ENCODE peak calls at places on chromosomes 1 and 21, in ten cellular contexts. B is breast epithelium, A is pancreas, Q is heart right ventricle, M is GM20000, V is WTC11, S is foreskin fibroblast, I is lower leg skin, Z is body of pancreas, G is nephron progenitor cell. L is an unnamed sample.

GRCh38 chr1:81702079-81702715 is 98.5 kb upstream of the ADGRL2 start:
- DNase-seq in B (no peak), A (no peak), Q (no peak), M (no peak), V (no peak), S (no peak), I (no peak), Z (no peak), G (no peak), L (no peak)

GRCh38 chr1:60970081-60970509 is 112.3 kb upstream of the NFIA start:
- DNase-seq in B (no peak), A (no peak), Q (no peak), M (no peak), V (no peak), S (no peak), I (no peak), Z (no peak), G (no peak), L (no peak)

GRCh38 chr21:33651965-33652680 is 9.8 kb downstream of the ITSN1 start:
- DNase-seq in B (no peak), A (no peak), Q (no peak), M (no peak), V (no peak), S (no peak), I (no peak), Z (no peak), G (no peak), L (peak; percentile 81)

GRCh38 chr1:29503441-29503840 is 267.1 kb downstream of the PTPRU start:
- DNase-seq in B (no peak), A (no peak), Q (no peak), M (no peak), V (no peak), S (no peak), I (peak; percentile 34), Z (no peak), G (no peak), L (peak; percentile 46)

GRCh38 chr1:44659566-44659965 is 14.7 kb downstream of the TMEM53 start:
- DNase-seq in B (no peak), A (no peak), Q (no peak), M (no peak), V (no peak), S (no peak), I (no peak), Z (no peak), G (no peak), L (no peak)

GRCh38 chr1:233327938-233328660 is 575 bp downstream of the MAP3K21 start:
- DNase-seq in B (no peak), A (peak; percentile 63), Q (peak; percentile 19), M (peak; percentile 48), V (peak; percentile 57), S (no peak), I (peak; percentile 86), Z (peak; percentile 53), G (peak; percentile 46), L (peak; percentile 82)

GRCh38 chr1:230891984-230892383 is 23.7 kb upstream of the C1orf198 start:
- DNase-seq in B (no peak), A (no peak), Q (no peak), M (peak; percentile 17), V (no peak), S (no peak), I (no peak), Z (no peak), G (no peak), L (no peak)

GRCh38 chr1:183363967-183364366 is 54.2 kb downstream of the NMNAT2 start:
- DNase-seq in B (no peak), A (no peak), Q (no peak), M (no peak), V (no peak), S (peak; percentile 6), I (no peak), Z (no peak), G (no peak), L (no peak)

GRCh38 chr21:41171210-41171609 is 3.2 kb downstream of the BACE2 start:
- DNase-seq in B (peak; percentile 69), A (peak; percentile 75), Q (no peak), M (no peak), V (no peak), S (no peak), I (peak; percentile 90), Z (peak; percentile 84), G (no peak), L (no peak)

GRCh38 chr21:45386336-45386727 is 18.6 kb upstream of the COL18A1 start:
- DNase-seq in B (no peak), A (peak; percentile 15), Q (no peak), M (no peak), V (no peak), S (no peak), I (peak; percentile 54), Z (peak; percentile 59), G (no peak), L (peak; percentile 41)

GRCh38 chr1:44485933-44486475 is 80.9 kb downstream of the RNF220 start:
- DNase-seq in B (no peak), A (no peak), Q (no peak), M (no peak), V (no peak), S (no peak), I (no peak), Z (no peak), G (no peak), L (no peak)

GRCh38 chr1:85884372-85885035 is 176.3 kb upstream of the ZNHIT6 start:
- DNase-seq in B (no peak), A (no peak), Q (no peak), M (peak; percentile 4), V (no peak), S (peak; percentile 12), I (no peak), Z (no peak), G (no peak), L (peak; percentile 33)

GRCh38 chr1:174399211-174399610 is 48.6 kb upstream of the GPR52 start:
- DNase-seq in B (no peak), A (no peak), Q (no peak), M (no peak), V (no peak), S (no peak), I (no peak), Z (no peak), G (no peak), L (no peak)

DNA sequence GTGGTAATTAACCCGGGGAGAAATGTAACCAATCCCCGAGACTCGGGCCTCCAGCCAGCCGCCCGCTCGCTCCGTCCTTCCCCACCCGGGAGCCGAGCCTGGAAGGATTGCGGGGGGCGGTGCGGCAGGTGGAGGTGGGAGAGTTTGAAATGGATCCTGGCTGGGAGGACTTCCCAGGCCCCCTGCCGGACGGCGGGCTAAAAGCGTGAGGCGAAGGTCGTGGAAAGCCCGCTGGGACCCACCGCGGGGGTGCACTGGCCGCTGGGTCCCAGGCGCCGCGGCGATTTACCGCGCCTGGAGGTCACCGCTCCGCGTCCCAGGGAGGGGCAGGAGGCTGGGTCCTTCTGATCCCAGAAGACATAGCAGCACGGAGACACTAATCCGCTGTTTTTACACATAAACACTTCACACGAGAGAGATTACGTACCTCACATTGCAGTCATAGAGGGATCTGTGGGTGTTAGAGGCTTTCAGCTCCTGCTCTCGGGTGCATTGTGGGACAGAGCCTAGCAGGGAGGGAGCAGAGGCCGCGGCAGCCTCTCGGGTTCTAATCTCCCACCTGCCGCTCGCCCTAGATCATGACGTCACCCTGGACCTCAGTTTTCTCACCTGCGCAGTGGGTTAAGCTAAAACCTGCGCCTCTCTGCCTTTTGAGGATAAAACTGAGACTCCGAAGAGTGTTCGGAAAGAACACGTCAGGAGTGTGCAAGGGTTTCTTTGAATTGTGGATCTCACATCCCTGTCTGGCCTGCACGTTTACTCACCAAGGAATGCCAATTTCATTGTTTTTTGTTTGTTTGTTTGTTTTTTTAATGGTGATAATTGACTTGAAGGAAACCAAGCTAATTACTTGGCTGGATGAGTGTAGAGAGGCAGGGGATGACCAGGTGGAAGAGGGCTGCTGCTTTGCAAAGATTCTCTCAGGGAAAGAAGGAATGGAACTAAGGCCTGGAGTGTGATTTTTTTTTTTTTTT is 17.1 kb upstream of the TMEM9 start:
- DNase-seq in B (no peak), A (peak; percentile 67), Q (peak; percentile 47), M (peak; percentile 80), V (peak; percentile 60), S (no peak), I (peak; percentile 87), Z (peak; percentile 69), G (peak; percentile 76), L (peak; percentile 88)
- TF ChIP-seq CTCF in B (no peak), A (peak; percentile 10), Q (peak; percentile 34), M (no peak), V (no peak), S (peak; percentile 44), I (no peak), Z (peak; percentile 30), G (peak; percentile 44), L (peak; percentile 79)

DNA sequence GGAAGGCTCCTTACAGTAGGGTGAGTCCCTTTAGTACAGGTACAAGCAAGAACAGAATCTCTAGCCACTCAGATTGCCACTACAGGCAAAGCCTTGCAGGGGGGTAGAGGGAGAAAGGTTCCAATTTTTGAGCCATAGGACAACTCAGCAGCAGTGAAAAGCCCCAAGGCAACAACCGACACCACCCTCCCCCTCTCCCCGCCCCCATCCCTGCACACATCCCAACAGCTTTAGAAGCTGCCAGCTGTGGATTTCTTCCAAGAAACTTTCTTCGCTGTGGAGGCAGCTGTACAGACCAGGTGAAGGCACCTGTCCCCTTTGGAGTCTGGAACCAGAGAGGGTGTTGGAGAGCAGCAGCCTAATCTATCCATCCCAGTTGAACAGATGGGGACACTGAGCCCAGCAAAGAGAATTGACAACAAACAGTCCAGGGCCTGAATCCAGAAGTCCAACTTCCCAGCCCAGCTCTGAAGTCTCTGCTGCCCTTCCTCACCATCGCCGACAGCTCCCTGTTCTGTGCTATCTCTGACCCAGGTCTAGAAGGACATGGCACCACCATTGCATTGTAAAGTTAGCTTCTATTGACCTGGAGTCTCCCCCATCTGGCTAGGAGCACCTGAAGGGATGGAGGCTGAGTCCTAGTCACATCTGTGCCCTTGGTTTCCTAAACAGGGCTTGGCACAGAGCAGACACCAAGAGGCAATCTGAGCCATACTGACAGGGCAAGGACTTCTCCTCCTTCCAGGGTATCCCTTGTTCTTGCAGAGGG is 2.2 kb downstream of the TENT5B start:
- DNase-seq in B (peak; percentile 70), A (no peak), Q (no peak), M (no peak), V (no peak), S (no peak), I (no peak), Z (no peak), G (no peak), L (no peak)
- TF ChIP-seq CTCF in B (no peak), A (no peak), Q (no peak), M (no peak), V (no peak), S (no peak), I (no peak), Z (no peak), G (no peak), L (no peak)

GRCh38 chr1:11858968-11859871 is 475 bp upstream of the NPPB start:
- DNase-seq in B (no peak), A (peak; percentile 74), Q (peak; percentile 75), M (peak; percentile 83), V (peak; percentile 92), S (peak; percentile 30), I (no peak), Z (peak; percentile 67), G (peak; percentile 98), L (peak; percentile 96)
- TF ChIP-seq CTCF in B (no peak), A (peak; percentile 20), Q (peak; percentile 21), M (no peak), V (no peak), S (peak; percentile 10), I (no peak), Z (no peak), G (peak; percentile 28), L (peak; percentile 66)

DNA sequence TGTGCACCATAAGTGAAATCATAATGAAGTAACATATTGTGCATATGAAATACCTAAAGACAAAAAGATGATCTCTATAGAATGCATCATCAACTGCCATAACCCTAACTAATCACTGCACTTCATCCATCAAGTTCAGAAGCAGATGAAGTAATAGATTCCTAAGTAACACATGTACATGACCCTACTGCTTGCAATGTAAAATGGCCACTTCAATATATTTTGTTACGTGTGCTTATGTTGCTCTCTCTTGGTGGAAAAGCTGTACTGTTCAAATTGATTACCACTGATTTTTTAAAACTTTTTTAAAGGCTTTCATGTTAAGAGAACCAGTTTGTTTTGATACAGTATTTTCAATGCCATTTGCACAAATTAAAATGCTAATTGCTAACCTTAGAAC is 141.8 kb downstream of the TTLL7 start:
- DNase-seq in B (no peak), A (no peak), Q (no peak), M (no peak), V (no peak), S (peak; percentile 33), I (no peak), Z (no peak), G (no peak), L (no peak)
- TF ChIP-seq CTCF in B (no peak), A (no peak), Q (peak; percentile 45), M (no peak), V (no peak), S (peak; percentile 20), I (no peak), Z (no peak), G (peak; percentile 33), L (peak; percentile 65)